ENCODE peak calls at places on chromosome 1, in six cellular contexts. Y, Z, W, D, H and M are unnamed samples.

GRCh38 chr1:148367596-148367995 is 115.5 kb downstream of the PPIAL4G start:
- DNase-seq in Y (no peak), Z (no peak), W (no peak), D (peak), H (no peak), M (no peak)

GRCh38 chr1:4762146-4762545 is 107.7 kb downstream of the AJAP1 start:
- DNase-seq in Y (no peak), Z (no peak), W (no peak), D (no peak), H (no peak), M (no peak)

GRCh38 chr1:233662503-233663105 is 48.7 kb downstream of the KCNK1 start:
- DNase-seq in Y (no peak), Z (no peak), W (no peak), D (peak), H (peak), M (no peak)

GRCh38 chr1:81920245-81920740 is 119.6 kb downstream of the ADGRL2 start:
- DNase-seq in Y (no peak), Z (peak), W (peak), D (peak), H (peak), M (no peak)

GRCh38 chr1:19330449-19331135 is 18.5 kb downstream of the SLC66A1 start:
- DNase-seq in Y (no peak), Z (no peak), W (no peak), D (no peak), H (no peak), M (no peak)

GRCh38 chr1:79549191-79549590 is 542.7 kb upstream of the ADGRL4 start:
- DNase-seq in Y (no peak), Z (no peak), W (no peak), D (no peak), H (no peak), M (no peak)

GRCh38 chr1:184743062-184743756 is 11.4 kb downstream of the EDEM3 start:
- DNase-seq in Y (no peak), Z (no peak), W (no peak), D (no peak), H (peak), M (no peak)

GRCh38 chr1:21539933-21540332 is 30.7 kb downstream of the ALPL start:
- DNase-seq in Y (no peak), Z (no peak), W (no peak), D (no peak), H (no peak), M (no peak)

GRCh38 chr1:67978988-67979516 is 71.4 kb downstream of the DIRAS3 start:
- DNase-seq in Y (no peak), Z (no peak), W (no peak), D (peak), H (peak), M (no peak)

GRCh38 chr1:24803987-24804530 is 58.8 kb downstream of the CLIC4 start:
- DNase-seq in Y (no peak), Z (no peak), W (no peak), D (no peak), H (no peak), M (no peak)

GRCh38 chr1:24929091-24929875 is 793 bp downstream of the RUNX3 start:
- DNase-seq in Y (peak), Z (no peak), W (no peak), D (no peak), H (no peak), M (no peak)

GRCh38 chr1:239952348-239953307 is 139.1 kb upstream of the FMN2 start:
- DNase-seq in Y (no peak), Z (no peak), W (no peak), D (no peak), H (no peak), M (no peak)

GRCh38 chr1:177010246-177010825 is 154.2 kb downstream of the ASTN1 start:
- DNase-seq in Y (no peak), Z (no peak), W (no peak), D (no peak), H (no peak), M (no peak)

GRCh38 chr1:199041173-199041914 is 402.5 kb downstream of the PTPRC start:
- DNase-seq in Y (no peak), Z (no peak), W (no peak), D (peak), H (peak), M (no peak)

GRCh38 chr1:115282825-115283224 is 55.2 kb downstream of the NGF start:
- DNase-seq in Y (no peak), Z (peak), W (peak), D (peak), H (no peak), M (no peak)

GRCh38 chr1:52697795-52698674 is at the start of gene COA7:
- DNase-seq in Y (peak), Z (peak), W (peak), D (peak), H (peak), M (peak)

GRCh38 chr1:173255214-173255813 is 48.2 kb upstream of the TNFSF4 start:
- DNase-seq in Y (no peak), Z (no peak), W (no peak), D (peak), H (no peak), M (no peak)

DNA sequence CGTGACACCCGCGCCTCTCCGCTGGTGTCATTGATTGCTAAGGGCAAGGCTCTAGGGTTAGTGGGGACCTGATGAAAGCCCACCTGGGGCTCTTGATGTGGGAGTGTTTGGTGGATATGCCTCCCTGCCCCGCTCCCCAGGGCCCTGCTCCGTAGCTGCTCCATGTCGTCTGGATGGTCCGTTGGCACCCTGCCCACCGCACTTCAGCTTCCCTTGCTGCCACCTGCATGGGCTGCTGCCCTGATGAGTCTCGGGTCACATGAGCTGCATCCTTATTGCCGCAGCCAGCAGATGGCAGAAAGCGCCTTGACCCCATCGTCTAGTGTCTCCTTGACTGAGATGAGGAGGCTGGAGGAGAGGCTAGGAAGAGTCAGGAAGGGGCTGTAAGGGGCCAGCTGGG is 439.4 kb downstream of the CAMTA1 start:
- DNase-seq in Y (no peak), Z (no peak), W (no peak), D (no peak), H (no peak), M (peak)
- TF ChIP-seq CTCF in Y (no peak), Z (no peak), W (peak), D (no peak), H (no peak), M (no peak)

DNA sequence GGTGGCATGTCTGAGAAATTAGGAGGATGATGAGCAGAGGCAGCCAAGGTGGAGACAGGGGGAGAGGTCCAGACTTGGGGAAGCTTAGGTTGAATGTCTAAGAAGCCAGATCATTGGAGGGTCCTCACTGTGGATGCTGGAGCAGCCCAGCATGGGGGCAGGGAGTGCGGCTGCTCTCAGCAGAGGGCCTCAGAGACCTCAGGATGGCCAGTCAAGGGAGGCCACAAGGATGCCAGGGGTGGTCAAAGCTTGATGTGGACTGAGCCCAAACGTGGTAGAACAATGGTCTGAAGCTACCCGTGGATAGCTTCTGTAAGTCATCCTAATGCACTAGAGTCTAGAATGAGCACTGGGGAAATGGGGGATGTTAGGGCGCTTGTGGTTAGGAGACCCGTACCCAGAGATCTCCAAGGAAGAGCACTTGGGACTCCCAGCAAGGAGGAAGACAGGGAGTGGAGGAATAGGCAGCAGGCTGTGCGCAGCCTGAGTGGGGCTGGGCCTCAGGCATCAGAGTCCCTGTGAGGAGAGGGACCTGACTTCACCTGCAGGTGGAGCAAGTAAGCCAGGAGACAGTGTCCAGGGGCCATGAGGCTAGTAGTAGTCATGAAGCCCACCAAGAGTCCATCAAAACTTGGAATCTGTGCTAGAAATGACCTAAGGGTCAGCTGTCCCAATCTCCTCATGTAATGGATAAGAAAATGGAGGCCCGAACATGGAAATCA is 4.3 kb upstream of the S100A9 start:
- DNase-seq in Y (no peak), Z (no peak), W (no peak), D (no peak), H (peak), M (peak)
- TF ChIP-seq CTCF in Y (no peak), Z (peak), W (peak), D (peak), H (peak), M (peak)

GRCh38 chr1:226109829-226110248 is 47.3 kb downstream of the H3-3A start:
- DNase-seq in Y (peak), Z (peak), W (peak), D (peak), H (peak), M (peak)
- TF ChIP-seq CTCF in Y (no peak), Z (no peak), W (peak), D (no peak), H (no peak), M (no peak)

GRCh38 chr1:234983554-234983911 is 145.1 kb downstream of the TOMM20 start:
- DNase-seq in Y (no peak), Z (no peak), W (no peak), D (no peak), H (no peak), M (no peak)
- TF ChIP-seq CTCF in Y (no peak), Z (no peak), W (no peak), D (no peak), H (no peak), M (no peak)